ENCODE peak calls at places on chromosomes 4 and X, in four cellular contexts. K, A, Y and E are unnamed samples. For H3K27me3, the result is how much of the 10 kb centered on the place peaks cover.

GRCh38 chrX:14964500-14964899 is 91.3 kb downstream of the MOSPD2 start:
- DNase-seq in Y (no peak), A (no peak), K (peak), E (no peak)

GRCh38 chr4:122052714-122053113 is 99.4 kb upstream of the BLTP1 start:
- DNase-seq in K (peak), Y (no peak), A (no peak), E (no peak)

GRCh38 chr4:128608006-128608405 is 201.5 kb upstream of the JADE1 start:
- DNase-seq in K (no peak), A (no peak), Y (no peak), E (no peak)

GRCh38 chrX:7170903-7171302 is 22.9 kb upstream of the PUDP start:
- DNase-seq in K (no peak), A (peak), Y (no peak), E (no peak)

GRCh38 chr4:10100734-10101216 is 15.8 kb downstream of the WDR1 start:
- DNase-seq in A (no peak), K (peak), Y (peak), E (no peak)

GRCh38 chrX:70293621-70294020 is 3.7 kb downstream of the KIF4A start:
- DNase-seq in Y (no peak), K (peak), A (no peak), E (no peak)

GRCh38 chr4:166657261-166657660 is 577.0 kb downstream of the SPOCK3 start:
- DNase-seq in A (no peak), Y (no peak), K (peak), E (no peak)

GRCh38 chrX:154348114-154348531 is 26.3 kb downstream of the FLNA start:
- DNase-seq in A (no peak), K (peak), Y (peak), E (peak)

GRCh38 chr4:23981328-23981727 is 91.5 kb upstream of the PPARGC1A start:
- DNase-seq in K (peak), Y (no peak), A (no peak), E (no peak)

GRCh38 chr4:168199262-168199957 is 107.1 kb downstream of the ANXA10 start:
- DNase-seq in A (no peak), K (no peak), Y (no peak), E (no peak)

GRCh38 chrX:121146059-121146628 is 98.7 kb downstream of the GLUD2 start:
- DNase-seq in Y (no peak), A (no peak), K (peak), E (no peak)

GRCh38 chrX:17377047-17377692 is 2.2 kb downstream of the NHS start:
- DNase-seq in A (no peak), K (peak), Y (peak), E (peak)

GRCh38 chr4:79652726-79653125 is 244.7 kb upstream of the GK2 start:
- DNase-seq in Y (no peak), A (no peak), K (no peak), E (no peak)

GRCh38 chr4:52945982-52946381 is 83.9 kb downstream of the RASL11B start:
- DNase-seq in A (no peak), Y (no peak), K (no peak), E (no peak)

GRCh38 chrX:106987488-106987887 is 12.5 kb downstream of the MORC4 start:
- DNase-seq in Y (no peak), A (no peak), K (peak), E (no peak)
- H3K27me3 ChIP-seq in Y (under half), A (under half), K (under half), E (under half)

DNA sequence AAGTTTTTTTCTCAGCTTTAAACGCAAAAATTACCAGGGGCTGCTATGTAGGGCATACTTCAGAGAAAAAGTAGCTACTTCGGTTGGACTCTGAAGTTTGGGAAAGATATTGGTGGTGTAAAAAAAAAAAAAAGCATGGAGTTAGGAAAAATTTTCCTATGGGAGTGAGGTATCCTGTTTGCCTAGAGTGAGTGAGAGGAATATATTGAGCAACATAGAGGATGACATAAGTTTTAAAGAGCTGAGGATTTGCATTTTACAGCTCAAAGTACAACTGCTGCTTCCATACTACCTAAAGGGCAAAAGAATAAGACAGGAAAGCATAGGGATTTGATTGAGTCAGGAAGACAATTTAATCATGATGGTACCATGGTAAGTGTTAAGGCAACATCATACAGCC is 7.3 kb downstream of the GPRASP1 start:
- DNase-seq in K (peak), Y (no peak), A (no peak), E (no peak)
- TF ChIP-seq CTCF in K (no peak), Y (no peak), A (no peak), E (no peak)

GRCh38 chrX:69161786-69162349 is 3.4 kb downstream of the PJA1 start:
- DNase-seq in K (no peak), Y (no peak), A (no peak), E (no peak)

GRCh38 chrX:69156638-69157037 is 8.6 kb downstream of the PJA1 start:
- DNase-seq in A (no peak), K (no peak), Y (no peak), E (no peak)

GRCh38 chrX:69155786-69156520 is 9.3 kb downstream of the PJA1 start:
- DNase-seq in Y (no peak), A (no peak), K (no peak), E (no peak)

GRCh38 chrX:69161371-69161770 is 3.9 kb downstream of the PJA1 start:
- DNase-seq in K (no peak), Y (no peak), A (no peak), E (no peak)

GRCh38 chrX:69158166-69159040 is 6.8 kb downstream of the PJA1 start:
- DNase-seq in K (peak), Y (peak), A (peak), E (no peak)
- H3K27me3 ChIP-seq in K (under half), Y (under half), A (under half), E (under half)

GRCh38 chr4:99179626-99180025 is 35.5 kb upstream of the ADH4 start:
- DNase-seq in A (no peak), Y (no peak), K (peak), E (no peak)
- TF ChIP-seq CTCF in A (no peak), Y (no peak), K (no peak), E (no peak)

GRCh38 chr4:84502333-84502954 is 3.4 kb upstream of the NKX6-1 start:
- DNase-seq in Y (no peak), A (no peak), K (no peak), E (no peak)

GRCh38 chr4:84501197-84501492 is 2.1 kb upstream of the NKX6-1 start:
- DNase-seq in Y (no peak), K (no peak), A (no peak), E (no peak)

GRCh38 chr4:84502955-84503373 is 3.9 kb upstream of the NKX6-1 start:
- DNase-seq in K (no peak), Y (no peak), A (no peak), E (no peak)

GRCh38 chr4:84500386-84501196 is 1.5 kb upstream of the NKX6-1 start:
- DNase-seq in K (no peak), Y (no peak), A (no peak), E (no peak)

DNA sequence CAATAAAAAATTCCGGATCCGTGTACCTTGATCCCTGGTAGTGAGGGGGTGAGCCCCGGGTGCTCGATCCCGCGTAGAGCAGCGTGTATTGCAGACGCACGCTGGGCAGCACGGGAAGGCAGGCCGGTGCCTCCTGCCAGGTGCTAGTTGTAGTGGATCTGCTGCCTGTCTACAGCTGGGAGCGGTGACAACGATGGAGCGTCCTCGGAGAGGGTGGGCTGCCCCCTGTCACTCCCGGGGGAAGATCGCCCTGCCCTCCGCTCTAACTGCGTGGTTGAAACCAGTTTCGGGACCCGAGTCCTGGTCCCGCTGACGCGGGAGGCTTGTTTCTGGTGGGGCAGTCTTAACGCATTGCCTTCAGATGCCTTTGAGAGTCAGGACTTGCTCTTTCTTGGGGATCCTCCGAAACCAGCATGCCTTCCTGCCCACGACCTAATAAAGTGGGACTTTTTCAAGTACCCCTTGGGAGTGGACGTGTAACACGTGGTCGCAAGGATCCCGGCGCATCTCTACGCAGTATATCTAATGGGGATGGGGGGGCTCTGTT is 2.7 kb upstream of the NKX6-1 start:
- DNase-seq in Y (no peak), A (no peak), K (no peak), E (no peak)
- H3K27me3 ChIP-seq in Y (under half), A (half or more), K (half or more), E (half or more)

GRCh38 chrX:24377911-24378468 is 17.6 kb downstream of the SUPT20HL1 start:
- DNase-seq in Y (no peak), K (no peak), A (no peak), E (no peak)

GRCh38 chrX:24376403-24376802 is 16.0 kb downstream of the SUPT20HL1 start:
- DNase-seq in A (no peak), Y (no peak), K (no peak), E (no peak)

GRCh38 chrX:24377195-24377594 is 16.8 kb downstream of the SUPT20HL1 start:
- DNase-seq in A (no peak), K (no peak), Y (no peak), E (no peak)

GRCh38 chrX:24380273-24381036 is 20.0 kb downstream of the SUPT20HL1 start:
- DNase-seq in A (no peak), Y (no peak), K (no peak), E (no peak)

DNA sequence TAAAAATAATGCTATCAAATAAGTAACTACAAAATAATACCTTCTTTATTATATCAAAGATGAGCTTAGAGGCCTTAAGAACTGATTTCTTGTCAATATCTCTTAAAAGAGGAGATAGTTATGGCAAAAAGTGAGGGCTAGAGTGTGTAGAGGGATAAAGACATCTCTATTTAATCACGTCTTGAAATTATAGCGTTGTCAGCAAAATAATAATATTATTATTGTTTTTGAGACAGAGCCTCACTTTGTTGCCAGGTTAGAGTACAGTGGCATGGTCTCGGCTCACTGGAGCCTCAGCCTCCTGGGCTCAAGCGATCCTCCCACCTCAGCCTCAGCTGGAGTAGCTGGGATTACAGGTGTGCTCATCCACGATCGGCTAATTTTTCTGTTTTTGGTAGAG is 18.3 kb downstream of the SUPT20HL1 start:
- DNase-seq in A (no peak), Y (no peak), K (no peak), E (no peak)
- TF ChIP-seq CTCF in A (no peak), Y (no peak), K (no peak), E (no peak)

GRCh38 chrX:32448320-32448719 is 763.0 kb downstream of the DMD start:
- DNase-seq in Y (no peak), K (peak), A (no peak), E (no peak)

GRCh38 chrX:32443841-32444240 is 767.5 kb downstream of the DMD start:
- DNase-seq in K (no peak), Y (no peak), A (no peak), E (no peak)

GRCh38 chrX:32451954-32452518 is 759.3 kb downstream of the DMD start:
- DNase-seq in K (no peak), A (no peak), Y (no peak), E (no peak)

GRCh38 chrX:32447640-32448039 is 763.7 kb downstream of the DMD start:
- DNase-seq in A (no peak), Y (no peak), K (no peak), E (no peak)

DNA sequence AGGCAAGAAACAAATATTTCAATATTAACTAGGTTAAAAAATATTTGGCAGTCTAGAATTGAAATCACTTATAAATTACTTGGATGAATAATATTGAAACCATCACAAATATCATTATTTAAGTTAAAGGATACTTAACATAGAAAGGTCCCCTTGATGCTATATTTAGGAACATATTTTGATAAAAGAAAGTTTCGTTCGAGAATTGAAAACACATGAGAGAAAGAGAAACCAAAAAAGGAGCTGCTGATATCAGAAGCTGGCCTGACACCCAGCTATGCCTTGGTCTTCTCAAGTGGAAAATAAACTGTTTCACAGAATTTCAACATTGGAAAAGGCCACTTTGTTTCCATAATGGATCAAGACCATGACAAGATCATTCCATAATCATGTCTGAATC is 762.4 kb downstream of the DMD start:
- DNase-seq in Y (no peak), A (no peak), K (no peak), E (no peak)
- H3K27me3 ChIP-seq in Y (under half), A (under half), K (under half), E (under half)

GRCh38 chr4:186128842-186129241 is 24.3 kb downstream of the FAM149A start:
- DNase-seq in Y (no peak), K (no peak), A (no peak), E (no peak)

GRCh38 chr4:186134254-186134653 is 29.8 kb downstream of the FAM149A start:
- DNase-seq in Y (no peak), K (no peak), A (no peak), E (no peak)

GRCh38 chr4:186137193-186137792 is 32.8 kb downstream of the FAM149A start:
- DNase-seq in K (peak), A (no peak), Y (no peak), E (no peak)

GRCh38 chr4:186131935-186132334 is 27.4 kb downstream of the FAM149A start:
- DNase-seq in K (no peak), A (no peak), Y (no peak), E (no peak)

DNA sequence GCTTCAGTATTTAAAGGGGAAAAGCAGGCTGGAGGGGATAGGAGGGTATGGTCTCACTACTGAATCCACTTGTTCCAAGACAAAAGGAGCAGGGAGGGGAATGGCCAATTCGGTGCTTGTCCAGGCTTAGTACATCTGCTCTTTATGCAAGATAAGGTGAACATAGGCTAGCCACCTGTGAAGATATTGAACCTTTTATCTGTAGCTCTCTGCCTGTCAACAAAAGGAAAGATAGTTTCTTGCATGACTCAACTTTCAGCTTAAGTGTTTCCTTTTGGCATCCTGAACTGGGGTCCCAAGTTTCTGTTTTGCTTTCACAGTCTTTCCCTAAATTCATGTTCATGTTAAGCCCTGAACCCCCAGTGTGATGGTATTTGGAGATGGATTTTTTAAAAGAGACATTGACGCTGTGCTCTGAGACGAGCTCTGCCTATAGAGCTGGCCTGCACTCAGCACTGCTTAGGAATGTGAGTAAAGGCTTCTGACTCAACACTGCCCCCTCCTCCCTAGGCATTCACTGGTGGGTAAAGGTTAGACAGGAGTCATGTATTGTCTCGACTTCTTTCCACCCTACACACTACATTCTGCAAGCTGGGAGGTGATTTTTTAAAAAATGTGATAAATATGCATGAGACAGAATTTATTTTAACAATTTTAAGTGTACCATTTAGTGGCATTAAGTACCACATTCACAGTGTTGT is 28.2 kb downstream of the FAM149A start:
- DNase-seq in Y (no peak), K (peak), A (no peak), E (no peak)
- TF ChIP-seq CTCF in Y (no peak), K (peak), A (peak), E (peak)